ENCODE peak calls at places on chromosomes 2 and 18, in seven cellular contexts. One of them, this sample, is unnamed. For H3K36me3, the result is how much of the 10 kb centered on the place peaks cover.

GRCh38 chr2:25078171-25079049 is 36.5 kb downstream of the EFR3B start:
- DNase-seq in MM.1S: no peak
- DNase-seq in fibroblast of lung: peak
- DNase-seq in PC-3: peak
- DNase-seq in endothelial cell of umbilical vein: peak
- DNase-seq in neural progenitor cell: no peak
- DNase-seq in HCT116: peak
- DNase-seq in this sample: no peak

GRCh38 chr18:5710235-5710634 is 166.4 kb upstream of the EPB41L3 start:
- DNase-seq in HCT116: no peak
- DNase-seq in neural progenitor cell: peak
- DNase-seq in endothelial cell of umbilical vein: no peak
- DNase-seq in PC-3: no peak
- DNase-seq in fibroblast of lung: no peak
- DNase-seq in MM.1S: no peak
- DNase-seq in this sample: peak

GRCh38 chr2:110114007-110114591 is 1.5 kb downstream of the MALL start:
- DNase-seq in PC-3: peak
- DNase-seq in MM.1S: no peak
- DNase-seq in endothelial cell of umbilical vein: peak
- DNase-seq in HCT116: peak
- DNase-seq in neural progenitor cell: no peak
- DNase-seq in fibroblast of lung: peak
- DNase-seq in this sample: peak

GRCh38 chr2:234467289-234467688 is 29.6 kb downstream of the ARL4C start:
- DNase-seq in MM.1S: no peak
- DNase-seq in HCT116: no peak
- DNase-seq in endothelial cell of umbilical vein: no peak
- DNase-seq in PC-3: peak
- DNase-seq in neural progenitor cell: no peak
- DNase-seq in fibroblast of lung: peak
- DNase-seq in this sample: no peak

GRCh38 chr18:77671456-77672167 is 422.0 kb downstream of the GALR1 start:
- DNase-seq in HCT116: no peak
- DNase-seq in MM.1S: no peak
- DNase-seq in PC-3: no peak
- DNase-seq in fibroblast of lung: no peak
- DNase-seq in neural progenitor cell: peak
- DNase-seq in endothelial cell of umbilical vein: no peak
- DNase-seq in this sample: peak

GRCh38 chr2:163213699-163214098 is 375.1 kb upstream of the KCNH7 start:
- DNase-seq in fibroblast of lung: peak
- DNase-seq in MM.1S: peak
- DNase-seq in endothelial cell of umbilical vein: no peak
- DNase-seq in PC-3: peak
- DNase-seq in HCT116: no peak
- DNase-seq in neural progenitor cell: no peak
- DNase-seq in this sample: no peak

GRCh38 chr2:63023444-63023843 is 27.2 kb upstream of the OTX1 start:
- DNase-seq in fibroblast of lung: peak
- DNase-seq in endothelial cell of umbilical vein: peak
- DNase-seq in PC-3: peak
- DNase-seq in MM.1S: peak
- DNase-seq in HCT116: peak
- DNase-seq in neural progenitor cell: peak
- DNase-seq in this sample: peak

GRCh38 chr2:66960161-66960560 is 437.0 kb upstream of the ETAA1 start:
- DNase-seq in neural progenitor cell: peak
- DNase-seq in fibroblast of lung: no peak
- DNase-seq in endothelial cell of umbilical vein: no peak
- DNase-seq in PC-3: peak
- DNase-seq in HCT116: no peak
- DNase-seq in MM.1S: no peak
- DNase-seq in this sample: peak

GRCh38 chr2:26595146-26595545 is 46.0 kb downstream of the CIB4 start:
- DNase-seq in endothelial cell of umbilical vein: no peak
- DNase-seq in neural progenitor cell: no peak
- DNase-seq in HCT116: no peak
- DNase-seq in fibroblast of lung: no peak
- DNase-seq in MM.1S: no peak
- DNase-seq in PC-3: no peak
- DNase-seq in this sample: no peak

GRCh38 chr2:227812001-227812400 is 1.6 kb upstream of the CCL20 start:
- DNase-seq in fibroblast of lung: no peak
- DNase-seq in PC-3: no peak
- DNase-seq in neural progenitor cell: no peak
- DNase-seq in endothelial cell of umbilical vein: no peak
- DNase-seq in HCT116: no peak
- DNase-seq in MM.1S: no peak
- DNase-seq in this sample: no peak

GRCh38 chr2:239222346-239223028 is 178.3 kb downstream of the HDAC4 start:
- DNase-seq in endothelial cell of umbilical vein: no peak
- DNase-seq in MM.1S: peak
- DNase-seq in fibroblast of lung: no peak
- DNase-seq in neural progenitor cell: no peak
- DNase-seq in HCT116: no peak
- DNase-seq in PC-3: no peak
- DNase-seq in this sample: no peak

GRCh38 chr2:190579945-190580866 is 45.7 kb upstream of the NEMP2 start:
- DNase-seq in fibroblast of lung: no peak
- DNase-seq in PC-3: no peak
- DNase-seq in MM.1S: no peak
- DNase-seq in endothelial cell of umbilical vein: no peak
- DNase-seq in neural progenitor cell: no peak
- DNase-seq in HCT116: no peak
- DNase-seq in this sample: no peak

GRCh38 chr2:145415151-145415550 is 895.2 kb upstream of the ZEB2 start:
- DNase-seq in fibroblast of lung: no peak
- DNase-seq in MM.1S: no peak
- DNase-seq in PC-3: no peak
- DNase-seq in HCT116: no peak
- DNase-seq in neural progenitor cell: no peak
- DNase-seq in endothelial cell of umbilical vein: no peak
- DNase-seq in this sample: no peak

GRCh38 chr18:43789234-43790000 is 512.1 kb upstream of the SYT4 start:
- DNase-seq in MM.1S: no peak
- DNase-seq in fibroblast of lung: peak
- DNase-seq in HCT116: no peak
- DNase-seq in neural progenitor cell: peak
- DNase-seq in endothelial cell of umbilical vein: peak
- DNase-seq in PC-3: no peak
- DNase-seq in this sample: peak

GRCh38 chr2:168256448-168256847 is 9.1 kb upstream of the STK39 start:
- DNase-seq in PC-3: no peak
- DNase-seq in fibroblast of lung: no peak
- DNase-seq in neural progenitor cell: no peak
- DNase-seq in endothelial cell of umbilical vein: no peak
- DNase-seq in MM.1S: no peak
- DNase-seq in HCT116: no peak
- DNase-seq in this sample: no peak

GRCh38 chr2:167764772-167765341 is 482.5 kb downstream of the STK39 start:
- DNase-seq in fibroblast of lung: no peak
- DNase-seq in MM.1S: no peak
- DNase-seq in endothelial cell of umbilical vein: no peak
- DNase-seq in PC-3: peak
- DNase-seq in HCT116: no peak
- DNase-seq in neural progenitor cell: no peak
- DNase-seq in this sample: no peak

GRCh38 chr2:60302377-60303126 is 250.9 kb downstream of the BCL11A start:
- DNase-seq in endothelial cell of umbilical vein: no peak
- DNase-seq in neural progenitor cell: no peak
- DNase-seq in MM.1S: no peak
- DNase-seq in HCT116: no peak
- DNase-seq in PC-3: no peak
- DNase-seq in fibroblast of lung: no peak
- DNase-seq in this sample: peak

GRCh38 chr18:76991021-76991688 is 141.4 kb downstream of the MBP start:
- DNase-seq in MM.1S: no peak
- DNase-seq in fibroblast of lung: no peak
- DNase-seq in neural progenitor cell: no peak
- DNase-seq in PC-3: no peak
- DNase-seq in endothelial cell of umbilical vein: no peak
- DNase-seq in HCT116: no peak
- DNase-seq in this sample: no peak

GRCh38 chr18:36775396-36775795 is 53.4 kb downstream of the TPGS2 start:
- DNase-seq in MM.1S: no peak
- DNase-seq in endothelial cell of umbilical vein: peak
- DNase-seq in HCT116: no peak
- DNase-seq in PC-3: peak
- DNase-seq in neural progenitor cell: no peak
- DNase-seq in fibroblast of lung: no peak
- DNase-seq in this sample: no peak

GRCh38 chr2:100193334-100193733 is 50.9 kb upstream of the AFF3 start:
- DNase-seq in endothelial cell of umbilical vein: peak
- DNase-seq in MM.1S: no peak
- DNase-seq in PC-3: peak
- DNase-seq in neural progenitor cell: no peak
- DNase-seq in HCT116: no peak
- DNase-seq in fibroblast of lung: peak
- DNase-seq in this sample: no peak

GRCh38 chr2:200393191-200393590 is 86.7 kb downstream of the SPATS2L start:
- DNase-seq in HCT116: no peak
- DNase-seq in endothelial cell of umbilical vein: no peak
- DNase-seq in fibroblast of lung: no peak
- DNase-seq in PC-3: no peak
- DNase-seq in neural progenitor cell: no peak
- DNase-seq in MM.1S: no peak
- DNase-seq in this sample: no peak

GRCh38 chr2:168155036-168155435 is 92.4 kb downstream of the STK39 start:
- DNase-seq in MM.1S: no peak
- DNase-seq in endothelial cell of umbilical vein: no peak
- DNase-seq in fibroblast of lung: no peak
- DNase-seq in HCT116: no peak
- DNase-seq in neural progenitor cell: no peak
- DNase-seq in PC-3: no peak
- DNase-seq in this sample: no peak

GRCh38 chr18:13620818-13621445 is 105.4 kb downstream of the FAM210A start:
- DNase-seq in MM.1S: no peak
- DNase-seq in fibroblast of lung: no peak
- DNase-seq in endothelial cell of umbilical vein: no peak
- DNase-seq in PC-3: no peak
- DNase-seq in neural progenitor cell: no peak
- DNase-seq in HCT116: no peak
- DNase-seq in this sample: no peak

GRCh38 chr18:68742206-68742605 is 27.3 kb upstream of the TMX3 start:
- DNase-seq in endothelial cell of umbilical vein: no peak
- DNase-seq in PC-3: no peak
- DNase-seq in neural progenitor cell: no peak
- DNase-seq in HCT116: no peak
- DNase-seq in fibroblast of lung: peak
- DNase-seq in MM.1S: no peak
- DNase-seq in this sample: no peak

GRCh38 chr2:14614011-14614410 is 18.5 kb upstream of the LRATD1 start:
- DNase-seq in endothelial cell of umbilical vein: no peak
- DNase-seq in MM.1S: no peak
- DNase-seq in fibroblast of lung: peak
- DNase-seq in neural progenitor cell: no peak
- DNase-seq in HCT116: no peak
- DNase-seq in PC-3: no peak
- DNase-seq in this sample: no peak

GRCh38 chr2:14773696-14774095 is 141.2 kb downstream of the LRATD1 start:
- DNase-seq in MM.1S: no peak
- DNase-seq in HCT116: no peak
- DNase-seq in PC-3: peak
- DNase-seq in neural progenitor cell: no peak
- DNase-seq in endothelial cell of umbilical vein: no peak
- DNase-seq in fibroblast of lung: peak
- DNase-seq in this sample: no peak

GRCh38 chr2:127014630-127015029 is 92.3 kb downstream of the BIN1 start:
- DNase-seq in MM.1S: no peak
- DNase-seq in PC-3: peak
- DNase-seq in endothelial cell of umbilical vein: peak
- DNase-seq in fibroblast of lung: peak
- DNase-seq in neural progenitor cell: no peak
- DNase-seq in HCT116: no peak
- DNase-seq in this sample: no peak

GRCh38 chr2:200305797-200306718 is at the start of gene SPATS2L:
- DNase-seq in PC-3: peak
- DNase-seq in HCT116: peak
- DNase-seq in neural progenitor cell: peak
- DNase-seq in fibroblast of lung: peak
- DNase-seq in endothelial cell of umbilical vein: peak
- DNase-seq in MM.1S: peak
- DNase-seq in this sample: peak

GRCh38 chr2:232522014-232522854 is 2.0 kb downstream of the PRSS56 start:
- DNase-seq in MM.1S: peak
- DNase-seq in fibroblast of lung: no peak
- DNase-seq in neural progenitor cell: peak
- DNase-seq in PC-3: peak
- DNase-seq in HCT116: no peak
- DNase-seq in endothelial cell of umbilical vein: peak
- DNase-seq in this sample: peak
- TF ChIP-seq EZH2 in MM.1S: no peak
- TF ChIP-seq EZH2 in fibroblast of lung: no peak
- TF ChIP-seq EZH2 in neural progenitor cell: peak
- TF ChIP-seq EZH2 in PC-3: no peak
- TF ChIP-seq EZH2 in HCT116: no peak
- TF ChIP-seq EZH2 in endothelial cell of umbilical vein: no peak
- TF ChIP-seq EZH2 in this sample: peak

GRCh38 chr2:11802782-11803191 is 56.4 kb downstream of the LPIN1 start:
- DNase-seq in MM.1S: no peak
- DNase-seq in PC-3: no peak
- DNase-seq in fibroblast of lung: peak
- DNase-seq in HCT116: no peak
- DNase-seq in neural progenitor cell: no peak
- DNase-seq in endothelial cell of umbilical vein: no peak
- DNase-seq in this sample: no peak
- H3K36me3 ChIP-seq in MM.1S: under half
- H3K36me3 ChIP-seq in PC-3: half or more
- H3K36me3 ChIP-seq in fibroblast of lung: under half
- H3K36me3 ChIP-seq in HCT116: under half
- H3K36me3 ChIP-seq in neural progenitor cell: under half
- H3K36me3 ChIP-seq in endothelial cell of umbilical vein: under half
- H3K36me3 ChIP-seq in this sample: under half

GRCh38 chr2:98185801-98186200 is 98.8 kb downstream of the VWA3B start:
- DNase-seq in neural progenitor cell: no peak
- DNase-seq in MM.1S: no peak
- DNase-seq in HCT116: no peak
- DNase-seq in endothelial cell of umbilical vein: no peak
- DNase-seq in PC-3: no peak
- DNase-seq in fibroblast of lung: no peak
- DNase-seq in this sample: no peak
- TF ChIP-seq EZH2 in neural progenitor cell: no peak
- TF ChIP-seq EZH2 in MM.1S: no peak
- TF ChIP-seq EZH2 in HCT116: no peak
- TF ChIP-seq EZH2 in endothelial cell of umbilical vein: no peak
- TF ChIP-seq EZH2 in PC-3: no peak
- TF ChIP-seq EZH2 in fibroblast of lung: no peak
- TF ChIP-seq EZH2 in this sample: no peak

DNA sequence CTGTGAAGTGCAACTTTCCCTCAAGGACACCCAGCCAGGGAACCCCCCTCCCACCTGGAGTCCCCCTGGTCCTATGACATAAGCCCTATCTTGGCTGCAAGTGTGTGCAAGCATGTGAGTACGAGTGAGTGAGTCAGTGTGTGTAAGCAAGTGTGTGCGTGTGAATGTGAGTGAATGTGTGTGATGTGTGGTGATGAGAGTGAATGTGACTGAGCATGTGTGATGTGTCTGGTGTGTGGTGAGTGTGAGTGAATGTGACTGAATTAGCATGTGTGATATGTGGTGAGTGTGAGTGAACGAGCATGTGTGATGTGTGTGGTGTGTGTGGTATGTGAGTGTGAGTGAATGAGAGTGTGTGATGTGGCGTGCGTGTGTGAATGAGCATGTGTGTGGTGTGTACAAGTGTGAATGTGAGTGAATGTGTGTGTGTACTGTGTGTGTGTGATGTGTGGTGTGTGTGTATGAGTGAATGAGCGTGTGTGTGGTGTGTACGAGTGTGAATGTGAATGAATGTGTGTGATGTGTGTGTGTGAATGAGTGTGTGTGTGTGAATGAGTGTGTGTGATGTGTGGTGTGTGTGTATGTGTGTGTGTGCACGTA is 68.8 kb upstream of the SMAD7 start:
- DNase-seq in PC-3: no peak
- DNase-seq in HCT116: no peak
- DNase-seq in fibroblast of lung: peak
- DNase-seq in MM.1S: no peak
- DNase-seq in neural progenitor cell: no peak
- DNase-seq in endothelial cell of umbilical vein: no peak
- DNase-seq in this sample: no peak
- H3K36me3 ChIP-seq in PC-3: under half
- H3K36me3 ChIP-seq in HCT116: under half
- H3K36me3 ChIP-seq in fibroblast of lung: under half
- H3K36me3 ChIP-seq in MM.1S: under half
- H3K36me3 ChIP-seq in neural progenitor cell: under half
- H3K36me3 ChIP-seq in endothelial cell of umbilical vein: under half
- H3K36me3 ChIP-seq in this sample: under half